ENCODE peak calls at places on chromosomes 16 and 17, in eight cellular contexts. K is kidney glomerular epithelial cell; O is CD8-positive, alpha-beta memory T cell; U is iPS-NIHi11; B is T-cell; T is amniotic stem cell; J is fibroblast of gingiva; V is ACHN. E is an unnamed sample.

GRCh38 chr17:74770498-74771318 is 5.4 kb downstream of the NAT9 start:
- DNase-seq in B (peak), V (peak), U (peak), K (peak), J (no peak), O (peak), T (no peak), E (peak)

GRCh38 chr17:82668631-82669099 is 20.4 kb upstream of the WDR45B start:
- DNase-seq in J (peak), U (peak), K (no peak), O (peak), T (no peak), B (peak), V (peak), E (peak)

GRCh38 chr17:73072254-73072962 is 20.1 kb downstream of the SLC39A11 start:
- DNase-seq in T (no peak), O (no peak), K (no peak), B (no peak), J (no peak), V (no peak), U (no peak), E (no peak)

GRCh38 chr17:82963104-82963950 is 116.1 kb upstream of the METRNL start:
- DNase-seq in V (no peak), J (peak), K (peak), T (peak), B (peak), U (peak), O (no peak), E (peak)

GRCh38 chr16:10929853-10930754 is 12.2 kb downstream of the DEXI start:
- DNase-seq in K (no peak), V (no peak), B (no peak), O (no peak), U (no peak), J (no peak), T (no peak), E (no peak)

GRCh38 chr17:70437656-70438055 is 268.3 kb downstream of the KCNJ2 start:
- DNase-seq in B (no peak), K (no peak), O (no peak), V (no peak), U (no peak), T (no peak), J (no peak), E (no peak)

GRCh38 chr17:61385869-61386245 is 13.8 kb upstream of the TBX2 start:
- DNase-seq in T (no peak), K (no peak), U (no peak), J (no peak), O (no peak), V (no peak), B (no peak), E (no peak)

GRCh38 chr17:33302394-33302793 is 9.3 kb upstream of the ASIC2 start:
- DNase-seq in V (no peak), O (no peak), J (no peak), B (no peak), U (no peak), T (no peak), K (no peak), E (no peak)

GRCh38 chr17:81910840-81911276 is 341 bp downstream of the PCYT2 start:
- DNase-seq in O (no peak), V (peak), T (no peak), B (no peak), U (no peak), K (no peak), J (no peak), E (peak)

GRCh38 chr16:3645504-3646347 is 8.8 kb upstream of the DNASE1 start:
- DNase-seq in U (peak), B (no peak), T (no peak), J (peak), K (no peak), V (no peak), O (no peak), E (no peak)

GRCh38 chr16:72312862-72313261 is 140.9 kb upstream of the PMFBP1 start:
- DNase-seq in J (peak), B (no peak), O (no peak), U (no peak), T (no peak), V (no peak), K (no peak), E (no peak)

GRCh38 chr17:69539274-69539673 is 124.8 kb downstream of the MAP2K6 start:
- DNase-seq in T (no peak), O (no peak), U (no peak), B (no peak), V (no peak), J (no peak), K (no peak), E (no peak)

GRCh38 chr17:72255481-72255880 is 134.7 kb downstream of the SOX9 start:
- DNase-seq in O (no peak), V (no peak), B (no peak), U (peak), J (no peak), T (no peak), K (no peak), E (no peak)

GRCh38 chr16:87392823-87393679 is 915 bp downstream of the MAP1LC3B start:
- DNase-seq in J (peak), U (peak), O (peak), V (peak), K (peak), B (peak), T (no peak), E (no peak)

GRCh38 chr16:4115209-4115940 is 867 bp downstream of the ADCY9 start:
- DNase-seq in J (peak), B (peak), V (peak), T (peak), K (peak), U (peak), O (peak), E (peak)

GRCh38 chr17:57021226-57021940 is 43.5 kb downstream of the SCPEP1 start:
- DNase-seq in U (no peak), J (no peak), O (no peak), K (no peak), V (no peak), B (no peak), T (no peak), E (no peak)

GRCh38 chr16:81945665-81946064 is 65.6 kb downstream of the SDR42E1 start:
- DNase-seq in O (no peak), U (no peak), J (peak), T (no peak), B (no peak), V (no peak), K (no peak), E (no peak)

GRCh38 chr16:77437859-77438258 is 3.0 kb upstream of the ADAMTS18 start:
- DNase-seq in V (peak), U (no peak), K (peak), T (no peak), O (no peak), J (peak), B (no peak), E (no peak)

GRCh38 chr16:6682142-6682811 is 650.4 kb upstream of the RBFOX1 start:
- DNase-seq in V (peak), J (no peak), K (no peak), O (no peak), B (no peak), U (peak), T (no peak), E (no peak)

GRCh38 chr17:82372591-82373452 is 1.3 kb downstream of the UTS2R start:
- DNase-seq in B (no peak), O (no peak), U (peak), V (no peak), T (no peak), K (no peak), J (no peak), E (no peak)

GRCh38 chr17:81890447-81891302 is 711 bp downstream of the ALYREF start:
- DNase-seq in J (no peak), U (no peak), O (no peak), V (no peak), K (no peak), B (no peak), T (no peak), E (no peak)

GRCh38 chr17:67400193-67400592 is 23.1 kb downstream of the PITPNC1 start:
- DNase-seq in V (no peak), B (peak), T (no peak), K (no peak), J (no peak), U (no peak), O (peak), E (no peak)

GRCh38 chr16:78501744-78502143 is 402.3 kb downstream of the WWOX start:
- DNase-seq in V (no peak), K (no peak), O (no peak), T (no peak), B (no peak), J (no peak), U (no peak), E (no peak)

GRCh38 chr17:1108560-1108809 is 71.3 kb downstream of the ABR start:
- DNase-seq in V (no peak), K (no peak), J (no peak), B (no peak), U (peak), T (no peak), O (no peak), E (no peak)

GRCh38 chr16:79607587-79607986 is 7.0 kb upstream of the MAF start:
- DNase-seq in J (peak), U (no peak), T (no peak), V (peak), K (peak), O (no peak), B (no peak), E (no peak)

GRCh38 chr16:1913327-1914083 is 4.7 kb downstream of the HS3ST6 start:
- DNase-seq in V (no peak), K (no peak), J (no peak), T (no peak), B (no peak), U (no peak), O (no peak), E (no peak)

GRCh38 chr17:17752822-17753448 is 71.7 kb downstream of the RAI1 start:
- DNase-seq in B (no peak), K (no peak), T (no peak), J (no peak), V (no peak), U (no peak), O (no peak), E (no peak)

GRCh38 chr16:81380932-81381331 is 63.7 kb upstream of the CMIP start:
- DNase-seq in J (no peak), T (no peak), O (no peak), B (no peak), U (no peak), V (no peak), K (no peak), E (no peak)

GRCh38 chr17:42281571-42282096 is 5.4 kb upstream of the STAT5B start:
- DNase-seq in K (no peak), B (no peak), T (no peak), O (no peak), U (no peak), J (no peak), V (no peak), E (no peak)

GRCh38 chr17:68184816-68185436 is 62.9 kb upstream of the AMZ2 start:
- DNase-seq in O (peak), T (no peak), J (no peak), B (peak), V (no peak), K (no peak), U (no peak), E (peak)

GRCh38 chr16:25210758-25211157 is 6.0 kb upstream of the AQP8 start:
- DNase-seq in T (no peak), O (no peak), J (no peak), V (peak), K (peak), B (no peak), U (no peak), E (no peak)

GRCh38 chr17:64084086-64084939 is 45.6 kb downstream of the ERN1 start:
- DNase-seq in O (no peak), J (peak), K (peak), V (no peak), T (no peak), B (no peak), U (no peak), E (no peak)

GRCh38 chr16:79599256-79599836 is 1.2 kb downstream of the MAF start:
- DNase-seq in T (no peak), U (peak), J (no peak), K (no peak), B (peak), V (no peak), O (peak), E (no peak)

GRCh38 chr17:40354191-40355122 is 10.1 kb downstream of the GJD3 start:
- DNase-seq in T (no peak), B (no peak), V (no peak), U (no peak), J (no peak), K (no peak), O (no peak), E (no peak)

GRCh38 chr17:47621293-47622178 is 28.2 kb upstream of the KPNB1 start:
- DNase-seq in J (peak), V (peak), U (peak), K (peak), B (no peak), O (no peak), T (peak), E (no peak)

GRCh38 chr17:2611627-2612026 is 18.2 kb downstream of the PAFAH1B1 start:
- DNase-seq in V (no peak), O (no peak), B (no peak), K (no peak), U (no peak), J (no peak), T (no peak), E (no peak)

GRCh38 chr17:76556759-76557367 is 17.0 kb downstream of the PRCD start:
- DNase-seq in V (peak), B (peak), O (peak), J (peak), K (no peak), T (no peak), U (no peak), E (peak)

GRCh38 chr17:45388604-45389325 is 43.9 kb downstream of the ARHGAP27 start:
- DNase-seq in K (no peak), J (no peak), O (no peak), B (no peak), T (no peak), U (no peak), V (no peak), E (no peak)